ENCODE peak calls at places on chromosome 4, in eight cellular contexts. X is GM23248, Z is OCI-LY7, T is SK-N-SH, Y is neural progenitor cell, W is PC-3, E is GM23338, B is hepatocyte. K is an unnamed sample.

GRCh38 chr4:86099348-86099747 is 260.5 kb downstream of the MAPK10 start:
- DNase-seq in X (no peak), Z (no peak), T (no peak), Y (no peak), W (no peak), E (peak), B (no peak), K (no peak)

GRCh38 chr4:108172231-108172779 is 3.6 kb upstream of the LEF1 start:
- DNase-seq in X (peak), Z (peak), T (peak), Y (peak), W (no peak), E (peak), B (peak), K (peak)

GRCh38 chr4:118280501-118281218 is 72.1 kb downstream of the PRSS12 start:
- DNase-seq in X (peak), Z (peak), T (peak), Y (peak), W (peak), E (peak), B (peak), K (peak)

GRCh38 chr4:147773261-147774184 is 41.6 kb downstream of the ARHGAP10 start:
- DNase-seq in X (peak), Z (no peak), T (no peak), Y (no peak), W (peak), E (no peak), B (no peak), K (no peak)

GRCh38 chr4:78660559-78660958 is 109.0 kb downstream of the ANXA3 start:
- DNase-seq in X (peak), Z (no peak), T (no peak), Y (no peak), W (no peak), E (no peak), B (no peak), K (no peak)

GRCh38 chr4:113423631-113424030 is 337.9 kb downstream of the CAMK2D start:
- DNase-seq in X (peak), Z (no peak), T (no peak), Y (no peak), W (no peak), E (no peak), B (no peak), K (no peak)

GRCh38 chr4:26522478-26522877 is 32.2 kb upstream of the CCKAR start:
- DNase-seq in X (peak), Z (no peak), T (no peak), Y (no peak), W (peak), E (no peak), B (no peak), K (no peak)

GRCh38 chr4:169665039-169665732 is 44.8 kb downstream of the CLCN3 start:
- DNase-seq in X (no peak), Z (no peak), T (no peak), Y (no peak), W (no peak), E (no peak), B (no peak), K (no peak)

GRCh38 chr4:11615601-11616000 is 186.9 kb upstream of the HS3ST1 start:
- DNase-seq in X (no peak), Z (no peak), T (no peak), Y (no peak), W (no peak), E (no peak), B (peak), K (no peak)

GRCh38 chr4:52037730-52038108 is 380 bp downstream of the SGCB start:
- DNase-seq in X (peak), Z (peak), T (peak), Y (peak), W (peak), E (peak), B (no peak), K (peak)

GRCh38 chr4:168528131-168528949 is 31.5 kb downstream of the PALLD start:
- DNase-seq in X (peak), Z (no peak), T (no peak), Y (no peak), W (peak), E (no peak), B (no peak), K (no peak)

GRCh38 chr4:86184216-86184915 is 175.5 kb downstream of the MAPK10 start:
- DNase-seq in X (peak), Z (no peak), T (no peak), Y (no peak), W (no peak), E (no peak), B (no peak), K (no peak)

GRCh38 chr4:83922419-83922818 is 386.5 kb downstream of the GPAT3 start:
- DNase-seq in X (no peak), Z (no peak), T (no peak), Y (peak), W (no peak), E (peak), B (no peak), K (no peak)

GRCh38 chr4:85677286-85677685 is 202.3 kb downstream of the ARHGAP24 start:
- DNase-seq in X (peak), Z (no peak), T (peak), Y (no peak), W (no peak), E (no peak), B (no peak), K (no peak)

GRCh38 chr4:99578679-99579078 is 4.1 kb downstream of the MTTP start:
- DNase-seq in X (no peak), Z (no peak), T (no peak), Y (no peak), W (no peak), E (no peak), B (no peak), K (no peak)

GRCh38 chr4:76963136-76963477 is 13.6 kb downstream of the SEPTIN11 start:
- DNase-seq in X (peak), Z (no peak), T (no peak), Y (no peak), W (no peak), E (no peak), B (no peak), K (no peak)

GRCh38 chr4:73816814-73817213 is 19.7 kb upstream of the CXCL6 start:
- DNase-seq in X (peak), Z (no peak), T (no peak), Y (no peak), W (peak), E (no peak), B (no peak), K (peak)

GRCh38 chr4:15213415-15213814 is 211.1 kb downstream of the CPEB2 start:
- DNase-seq in X (peak), Z (no peak), T (no peak), Y (no peak), W (no peak), E (no peak), B (no peak), K (no peak)

GRCh38 chr4:1711055-1711905 is 839 bp downstream of the SLBP start:
- DNase-seq in X (peak), Z (peak), T (no peak), Y (peak), W (peak), E (peak), B (peak), K (peak)

GRCh38 chr4:41877020-41877796 is 58.0 kb upstream of the TMEM33 start:
- DNase-seq in X (no peak), Z (no peak), T (peak), Y (no peak), W (no peak), E (peak), B (no peak), K (no peak)

GRCh38 chr4:65943076-65943475 is 272.8 kb upstream of the EPHA5 start:
- DNase-seq in X (peak), Z (no peak), T (no peak), Y (peak), W (peak), E (peak), B (peak), K (no peak)

GRCh38 chr4:42568610-42569207 is 88.2 kb downstream of the ATP8A1 start:
- DNase-seq in X (peak), Z (peak), T (peak), Y (peak), W (peak), E (peak), B (peak), K (peak)

GRCh38 chr4:115671581-115671980 is 558.2 kb upstream of the NDST4 start:
- DNase-seq in X (no peak), Z (no peak), T (no peak), Y (no peak), W (peak), E (no peak), B (no peak), K (no peak)

GRCh38 chr4:2340272-2341061 is 78.0 kb downstream of the ZFYVE28 start:
- DNase-seq in X (no peak), Z (no peak), T (no peak), Y (no peak), W (no peak), E (no peak), B (no peak), K (no peak)

GRCh38 chr4:56505269-56506109 is at the start of gene ARL9:
- DNase-seq in X (peak), Z (no peak), T (peak), Y (peak), W (peak), E (peak), B (peak), K (no peak)

GRCh38 chr4:77002321-77002720 is 52.8 kb downstream of the SEPTIN11 start:
- DNase-seq in X (no peak), Z (no peak), T (no peak), Y (no peak), W (no peak), E (no peak), B (no peak), K (no peak)

GRCh38 chr4:125572601-125573000 is 257.8 kb downstream of the FAT4 start:
- DNase-seq in X (no peak), Z (no peak), T (no peak), Y (no peak), W (no peak), E (no peak), B (no peak), K (no peak)

GRCh38 chr4:168437192-168437938 is 42.9 kb downstream of the DDX60L start:
- DNase-seq in X (no peak), Z (no peak), T (no peak), Y (no peak), W (no peak), E (no peak), B (no peak), K (no peak)

GRCh38 chr4:172898715-172899114 is 269.9 kb upstream of the GALNT7 start:
- DNase-seq in X (no peak), Z (no peak), T (no peak), Y (no peak), W (no peak), E (no peak), B (no peak), K (no peak)

DNA sequence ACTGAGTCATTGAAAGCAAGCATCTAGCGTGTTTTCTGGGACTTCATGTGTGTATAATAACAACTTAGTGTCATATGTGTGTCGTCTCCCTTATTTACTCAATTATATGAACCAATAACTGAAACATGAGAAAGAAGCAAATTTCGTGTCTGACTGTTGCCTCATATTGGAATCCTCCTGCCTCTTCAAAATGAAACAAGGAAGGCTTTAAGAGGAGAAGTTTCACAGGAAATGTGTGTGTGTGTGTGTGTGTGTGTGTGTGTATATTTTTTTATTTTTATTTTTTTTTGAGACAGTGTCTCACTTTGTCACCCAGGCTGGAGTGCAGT is 145.8 kb upstream of the SFRP2 start:
- DNase-seq in X (peak), Z (no peak), T (no peak), Y (no peak), W (no peak), E (no peak), B (no peak), K (no peak)
- TF ChIP-seq EZH2phosphoT487 in X (no peak), Z (no peak), T (no peak), Y (no peak), W (no peak), E (no peak), B (no peak), K (no peak)

GRCh38 chr4:181578911-181579310 is 664.3 kb upstream of the TENM3 start:
- DNase-seq in X (no peak), Z (no peak), T (no peak), Y (no peak), W (no peak), E (no peak), B (no peak), K (no peak)
- H2AFZ ChIP-seq in X (no peak), Z (no peak), T (no peak), Y (no peak), W (no peak), E (peak), B (no peak), K (no peak)

DNA sequence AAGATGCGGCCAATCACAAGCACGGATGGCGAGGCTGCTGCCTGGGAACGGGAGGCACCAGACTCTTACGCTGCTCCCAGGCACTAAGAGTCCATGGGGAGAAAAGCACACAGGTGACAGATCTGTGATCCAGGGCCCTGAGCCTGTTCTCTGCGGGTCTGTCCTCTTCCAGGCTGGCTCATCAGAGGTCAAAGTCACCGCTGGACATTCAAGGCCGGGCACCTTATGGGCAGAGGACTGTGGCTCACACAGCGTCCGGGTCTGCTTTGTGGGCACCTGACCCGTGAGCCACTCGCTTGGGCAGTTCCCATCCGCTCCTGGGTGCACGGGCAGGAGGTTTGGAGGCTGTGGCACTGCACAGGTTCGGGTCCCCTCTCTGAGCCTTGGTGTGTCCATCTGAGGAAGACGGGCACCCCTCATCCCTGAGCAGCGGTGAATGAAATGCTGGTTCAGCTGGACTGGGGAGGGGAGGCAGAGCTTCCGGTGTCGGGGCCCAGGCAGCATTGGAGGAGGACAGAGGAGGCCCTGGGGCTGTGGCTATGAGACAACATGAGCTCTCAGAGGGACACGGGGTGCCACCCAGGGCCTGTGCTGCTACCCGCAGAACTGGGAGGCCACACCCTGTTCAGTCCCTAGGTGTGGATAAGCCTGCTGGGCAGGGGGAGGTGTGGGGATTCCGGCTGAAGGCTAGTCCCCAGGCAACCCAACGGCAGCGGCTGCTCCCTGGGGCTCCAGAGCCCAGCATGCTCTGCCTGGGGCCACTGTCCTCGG is 61.2 kb upstream of the AFAP1 start:
- DNase-seq in X (no peak), Z (no peak), T (no peak), Y (no peak), W (no peak), E (no peak), B (no peak), K (no peak)
- TF ChIP-seq EZH2phosphoT487 in X (no peak), Z (no peak), T (no peak), Y (no peak), W (no peak), E (no peak), B (no peak), K (no peak)

DNA sequence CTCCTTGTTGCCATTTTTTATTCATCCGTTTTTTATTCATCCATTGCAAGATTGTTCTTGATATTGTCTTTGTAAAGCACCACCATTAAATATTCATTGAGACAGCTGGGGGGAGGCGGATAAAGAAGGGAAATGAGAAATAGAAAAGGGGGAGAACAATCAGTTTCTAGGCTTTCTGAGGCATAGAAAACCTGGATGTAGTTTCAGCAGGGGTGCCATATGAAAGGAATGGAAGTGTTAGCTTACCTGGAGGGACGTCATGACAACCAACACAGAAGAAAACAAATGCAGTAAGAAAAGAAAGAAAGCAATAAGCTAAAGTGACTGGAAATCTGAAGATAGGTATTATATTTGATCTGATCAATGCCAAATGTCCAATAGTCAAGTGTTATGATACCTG is 276.1 kb downstream of the GASK1B start:
- DNase-seq in X (no peak), Z (no peak), T (no peak), Y (no peak), W (no peak), E (peak), B (no peak), K (no peak)
- H2AFZ ChIP-seq in X (no peak), Z (no peak), T (no peak), Y (no peak), W (no peak), E (no peak), B (no peak), K (no peak)

GRCh38 chr4:4781936-4782754 is 77.3 kb upstream of the MSX1 start:
- DNase-seq in X (peak), Z (no peak), T (peak), Y (no peak), W (no peak), E (no peak), B (no peak), K (no peak)
- TF ChIP-seq EZH2phosphoT487 in X (no peak), Z (no peak), T (no peak), Y (no peak), W (no peak), E (no peak), B (no peak), K (no peak)

GRCh38 chr4:6265546-6265945 is 4.1 kb upstream of the WFS1 start:
- DNase-seq in X (no peak), Z (no peak), T (no peak), Y (no peak), W (no peak), E (no peak), B (no peak), K (no peak)

GRCh38 chr4:6268650-6269399 is 825 bp upstream of the WFS1 start:
- DNase-seq in X (no peak), Z (peak), T (no peak), Y (no peak), W (no peak), E (peak), B (no peak), K (no peak)

GRCh38 chr4:6269400-6269650 is 325 bp upstream of the WFS1 start:
- DNase-seq in X (no peak), Z (no peak), T (no peak), Y (no peak), W (no peak), E (no peak), B (no peak), K (no peak)

GRCh38 chr4:6269651-6270511 is at the start of gene WFS1:
- DNase-seq in X (peak), Z (peak), T (peak), Y (peak), W (peak), E (peak), B (peak), K (peak)

GRCh38 chr4:6267573-6267972 is 2.1 kb upstream of the WFS1 start:
- DNase-seq in X (no peak), Z (peak), T (no peak), Y (no peak), W (no peak), E (no peak), B (no peak), K (no peak)
- H2AFZ ChIP-seq in X (no peak), Z (peak), T (no peak), Y (no peak), W (no peak), E (no peak), B (no peak), K (no peak)

DNA sequence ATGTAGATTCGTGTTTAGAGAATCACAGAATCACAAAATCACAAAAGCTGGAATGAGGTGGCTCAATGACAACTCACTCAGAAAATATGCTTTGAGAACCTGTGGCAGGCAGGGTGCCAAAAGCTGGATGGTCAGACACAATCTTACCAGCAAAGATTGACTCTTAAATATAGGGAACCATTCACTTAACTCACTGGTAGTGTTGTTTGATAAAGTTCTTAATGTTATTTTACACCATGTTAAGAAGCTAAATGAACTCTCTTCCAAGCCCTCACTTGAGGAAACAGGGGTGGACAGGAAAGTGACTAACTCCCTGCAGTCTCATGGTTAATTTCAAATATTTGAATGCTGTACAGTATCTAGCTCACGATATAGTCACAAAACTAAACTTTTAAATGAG is 5.7 kb upstream of the SCOC start:
- DNase-seq in X (peak), Z (no peak), T (no peak), Y (no peak), W (peak), E (no peak), B (no peak), K (no peak)
- TF ChIP-seq EZH2phosphoT487 in X (no peak), Z (no peak), T (no peak), Y (no peak), W (no peak), E (no peak), B (no peak), K (no peak)